ENCODE peak calls at places on chromosomes 3 and 15, in four cellular contexts. D is GM12878, X is HepG2, M is K562. I is an unnamed sample.

GRCh38 chr3:100268986-100269385 is 8.2 kb downstream of the TBC1D23 start:
- DNase-seq in X (no peak), D (no peak), M (no peak), I (no peak)

GRCh38 chr3:65078748-65079147 is 390.9 kb upstream of the ADAMTS9 start:
- DNase-seq in M (no peak), X (no peak), D (no peak), I (no peak)

GRCh38 chr15:84909029-84909428 is 24.6 kb downstream of the SLC28A1 start:
- DNase-seq in D (no peak), X (no peak), M (no peak), I (no peak)

GRCh38 chr15:80567721-80568157 is 127.4 kb upstream of the ABHD17C start:
- DNase-seq in X (peak), D (no peak), M (peak), I (peak)

GRCh38 chr15:68353418-68354145 is 76.0 kb downstream of the FEM1B start:
- DNase-seq in X (no peak), D (no peak), M (no peak), I (no peak)

GRCh38 chr3:135000465-135000864 is 205.4 kb downstream of the EPHB1 start:
- DNase-seq in X (no peak), D (no peak), M (no peak), I (no peak)

GRCh38 chr3:12966847-12967750 is 106.1 kb downstream of the IQSEC1 start:
- DNase-seq in M (no peak), X (no peak), D (no peak), I (no peak)

GRCh38 chr15:68311859-68312557 is 34.5 kb downstream of the FEM1B start:
- DNase-seq in X (no peak), M (no peak), D (no peak), I (no peak)

GRCh38 chr15:33848011-33848410 is 120.3 kb upstream of the CHRM5 start:
- DNase-seq in D (no peak), X (no peak), M (no peak), I (no peak)

GRCh38 chr15:75836953-75837321 is 6.3 kb upstream of the UBE2Q2 start:
- DNase-seq in D (peak), M (no peak), X (no peak), I (peak)

GRCh38 chr15:66193066-66193465 is 60.5 kb downstream of the MEGF11 start:
- DNase-seq in D (no peak), M (no peak), X (no peak), I (no peak)

GRCh38 chr3:184771158-184771730 is 40.7 kb upstream of the VPS8 start:
- DNase-seq in X (no peak), M (no peak), D (no peak), I (no peak)

GRCh38 chr3:89851974-89852621 is 744.7 kb downstream of the EPHA3 start:
- DNase-seq in D (no peak), M (no peak), X (peak), I (peak)

GRCh38 chr3:51637941-51638471 is 33.0 kb upstream of the TEX264 start:
- DNase-seq in D (no peak), X (peak), M (peak), I (peak)

GRCh38 chr3:187186801-187187421 is 10.4 kb upstream of the RTP1 start:
- DNase-seq in D (no peak), M (peak), X (peak), I (peak)

GRCh38 chr3:64188810-64189560 is 36.3 kb downstream of the PRICKLE2 start:
- DNase-seq in X (no peak), D (no peak), M (no peak), I (peak)

GRCh38 chr3:52093751-52094525 is 37.6 kb upstream of the DUSP7 start:
- DNase-seq in X (peak), D (no peak), M (no peak), I (no peak)

GRCh38 chr15:63933522-63933921 is 99.8 kb upstream of the HERC1 start:
- DNase-seq in X (no peak), D (no peak), M (no peak), I (no peak)

GRCh38 chr15:57026016-57026602 is 107.7 kb downstream of the TCF12 start:
- DNase-seq in M (no peak), D (no peak), X (no peak), I (no peak)

GRCh38 chr3:62065985-62066693 is 307.2 kb downstream of the FEZF2 start:
- DNase-seq in M (no peak), X (no peak), D (no peak), I (no peak)

GRCh38 chr15:95591886-95592285 is 738.6 kb upstream of the NR2F2 start:
- DNase-seq in D (no peak), M (no peak), X (no peak), I (no peak)

GRCh38 chr3:43362961-43363360 is 76.6 kb downstream of the SNRK start:
- DNase-seq in D (no peak), M (no peak), X (no peak), I (no peak)

GRCh38 chr3:69115731-69116130 is 6.7 kb downstream of the LMOD3 start:
- DNase-seq in M (no peak), D (no peak), X (no peak), I (no peak)

GRCh38 chr15:91549581-91549980 is 303.9 kb upstream of the SLCO3A1 start:
- DNase-seq in M (no peak), X (no peak), D (no peak), I (no peak)

GRCh38 chr3:177553012-177553411 is 355.7 kb upstream of the TBL1XR1 start:
- DNase-seq in M (no peak), X (no peak), D (no peak), I (no peak)

GRCh38 chr3:17204049-17204650 is 319.4 kb downstream of the PLCL2 start:
- DNase-seq in D (no peak), M (no peak), X (no peak), I (no peak)

GRCh38 chr3:57696861-57697321 is 4.0 kb upstream of the DENND6A start:
- DNase-seq in D (no peak), M (no peak), X (no peak), I (no peak)

GRCh38 chr15:62125763-62126162 is 39.3 kb downstream of the C2CD4B start:
- DNase-seq in D (no peak), M (peak), X (peak), I (peak)

GRCh38 chr3:170709046-170709445 is 123.2 kb upstream of the SLC7A14 start:
- DNase-seq in M (no peak), D (no peak), X (no peak), I (no peak)

GRCh38 chr15:56736308-56736707 is 3.0 kb upstream of the ZNF280D start:
- DNase-seq in M (no peak), X (peak), D (no peak), I (no peak)

GRCh38 chr15:92011611-92012367 is 158.3 kb downstream of the SLCO3A1 start:
- DNase-seq in D (no peak), X (no peak), M (no peak), I (no peak)

GRCh38 chr15:42735382-42736165 is 1.4 kb downstream of the CDAN1 start:
- DNase-seq in D (no peak), X (no peak), M (no peak), I (no peak)

GRCh38 chr15:42736178-42736792 is 643 bp downstream of the CDAN1 start:
- DNase-seq in X (no peak), M (peak), D (no peak), I (peak)

GRCh38 chr15:42734076-42734672 is 2.8 kb downstream of the CDAN1 start:
- DNase-seq in M (no peak), D (no peak), X (no peak), I (no peak)

GRCh38 chr15:42736793-42737528 is at the start of gene CDAN1:
- DNase-seq in X (peak), M (peak), D (no peak), I (peak)

DNA sequence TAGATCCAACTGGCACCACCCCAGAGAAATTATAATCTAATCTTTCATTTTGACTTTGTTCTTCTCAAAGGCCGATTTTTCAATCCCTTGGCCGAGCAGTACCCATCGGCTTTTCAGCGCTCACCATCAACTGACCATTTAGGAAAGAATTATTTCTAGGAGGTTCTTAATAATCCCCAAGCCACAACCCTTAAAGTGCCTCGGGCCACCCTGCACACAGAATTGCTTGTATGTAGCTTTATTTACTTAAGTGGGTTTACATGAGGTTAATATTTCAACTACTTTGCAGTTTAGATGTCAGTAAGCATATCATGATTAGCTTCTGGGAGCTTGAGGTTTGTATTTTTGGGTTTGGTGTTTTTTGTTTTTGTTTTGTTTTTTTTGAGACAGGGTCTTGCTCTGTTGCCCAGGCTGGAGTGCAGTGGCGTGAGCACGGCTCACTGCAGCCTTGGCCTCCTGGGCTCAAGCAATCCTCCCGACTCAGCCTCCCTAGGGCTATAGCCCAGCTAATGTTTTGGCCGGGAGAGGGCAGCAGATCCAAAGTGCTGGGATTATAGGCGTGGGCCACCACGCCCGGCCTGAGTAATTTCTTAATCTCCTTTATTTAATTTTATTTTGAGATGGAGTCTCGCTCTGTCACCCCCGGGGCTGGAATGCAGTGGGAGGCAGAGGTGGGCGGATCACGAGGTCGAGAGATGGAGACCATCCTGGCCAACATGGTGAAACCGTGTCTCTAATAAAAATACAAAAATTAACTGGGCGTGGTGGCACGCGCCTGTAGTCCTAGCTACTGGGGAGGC is 801 bp upstream of the CDAN1 start:
- DNase-seq in M (no peak), X (peak), D (no peak), I (no peak)
- TF ChIP-seq RFX5 in M (no peak), X (no peak), D (no peak), I (no peak)

GRCh38 chr3:140234256-140234655 is 299.3 kb downstream of the CLSTN2 start:
- DNase-seq in X (no peak), M (no peak), D (no peak), I (no peak)

GRCh38 chr3:140242818-140243276 is 307.9 kb downstream of the CLSTN2 start:
- DNase-seq in M (no peak), D (no peak), X (no peak), I (no peak)

GRCh38 chr3:140238646-140239314 is 303.8 kb downstream of the CLSTN2 start:
- DNase-seq in D (no peak), M (no peak), X (no peak), I (no peak)

GRCh38 chr3:140233702-140234101 is 298.7 kb downstream of the CLSTN2 start:
- DNase-seq in M (no peak), X (no peak), D (no peak), I (no peak)

DNA sequence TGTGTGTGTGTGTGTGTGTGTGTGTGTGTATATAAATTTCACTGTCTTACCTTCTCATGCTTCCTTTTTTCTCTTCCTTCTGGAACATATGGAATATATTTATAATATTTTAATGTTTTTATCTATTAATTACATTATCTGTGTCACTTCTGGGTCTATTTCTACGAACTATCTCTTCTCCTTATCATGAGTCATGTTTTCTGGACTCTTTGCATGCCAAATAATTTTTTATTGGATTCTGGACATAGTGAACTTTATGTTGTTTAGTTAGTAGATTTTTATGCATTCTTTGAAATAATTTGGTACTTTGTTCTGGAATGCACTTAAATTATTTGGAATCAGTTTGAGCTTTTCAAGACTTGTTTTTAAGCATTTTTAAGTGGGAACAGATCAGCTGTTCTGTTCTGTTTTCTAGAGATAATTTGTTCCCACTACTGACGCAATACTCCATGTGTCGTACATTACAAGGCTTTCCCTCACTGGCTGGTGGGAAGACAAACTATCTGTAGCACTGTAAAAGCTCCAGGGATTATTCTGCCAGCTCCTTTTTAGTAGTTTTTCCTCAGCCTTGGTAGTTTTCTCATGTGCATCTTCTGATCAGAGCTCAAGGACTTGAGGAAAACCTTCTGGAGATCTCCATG is 302.0 kb downstream of the CLSTN2 start:
- DNase-seq in X (no peak), M (no peak), D (no peak), I (no peak)
- TF ChIP-seq CHD2 in X (no peak), M (no peak), D (no peak), I (no peak)

GRCh38 chr3:172520332-172520831 is 2.8 kb downstream of the TNFSF10 start:
- DNase-seq in X (no peak), D (peak), M (no peak), I (no peak)
- TF ChIP-seq CHD4 in X (no peak), D (no peak), M (no peak), I (no peak)

DNA sequence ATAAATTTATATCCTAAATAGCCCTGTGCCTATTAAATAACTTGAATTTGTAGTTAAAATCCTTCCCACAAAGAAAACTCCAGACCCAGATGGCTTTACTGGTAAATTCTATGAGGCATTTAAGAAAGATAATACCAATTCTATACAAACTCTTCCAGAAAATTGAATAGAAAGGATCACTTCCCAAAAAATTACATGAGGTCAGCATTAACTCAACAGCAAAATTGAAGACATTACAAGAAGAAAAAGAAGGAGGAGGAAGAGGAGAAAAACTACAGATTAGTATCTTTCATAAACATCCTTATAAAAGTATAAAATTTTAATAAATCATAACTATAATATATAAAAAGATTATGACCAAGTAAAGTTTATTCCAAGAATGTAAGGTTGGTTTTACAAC is 29.4 kb upstream of the SLC6A11 start:
- DNase-seq in M (no peak), X (no peak), D (no peak), I (no peak)
- TF ChIP-seq RFX5 in M (no peak), X (no peak), D (no peak), I (no peak)

GRCh38 chr15:40549894-40550293 is 14.9 kb downstream of the CCDC32 start:
- DNase-seq in M (peak), D (no peak), X (no peak), I (no peak)
- TF ChIP-seq CHD2 in M (no peak), D (no peak), X (no peak), I (no peak)

GRCh38 chr3:185878920-185879319 is 54.1 kb upstream of the IGF2BP2 start:
- DNase-seq in M (no peak), X (no peak), D (no peak), I (no peak)

DNA sequence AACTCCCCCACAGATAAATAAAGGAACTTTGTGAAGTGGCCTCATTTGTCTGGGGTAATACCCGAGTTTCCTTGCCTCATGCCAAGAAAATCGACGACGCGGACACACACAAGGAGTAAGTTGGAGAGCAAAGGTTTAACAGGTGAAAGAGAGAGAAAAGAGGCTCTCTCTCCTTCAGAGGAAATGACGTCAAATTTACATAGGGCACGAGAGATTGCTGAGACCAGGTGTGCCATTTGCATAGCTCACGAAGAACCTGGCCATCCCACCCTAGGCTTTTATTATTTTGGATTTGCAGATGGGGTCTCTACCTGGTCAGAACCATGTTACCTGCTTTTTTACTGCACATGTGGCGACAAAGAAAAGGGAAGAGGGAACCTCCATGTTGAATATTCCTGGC is 49.3 kb upstream of the IGF2BP2 start:
- DNase-seq in D (no peak), X (no peak), M (no peak), I (no peak)
- TF ChIP-seq CHD4 in D (no peak), X (no peak), M (no peak), I (no peak)

I was measured in A549.